ENCODE peak calls at places on chromosomes 12 and 14, in five cellular contexts. C is CD8-positive, alpha-beta T cell; U is CD4-positive, alpha-beta T cell; R is lower lobe of right lung; N is OCI-LY7. Z is an unnamed sample.

GRCh38 chr12:69918287-69918686 is 93.3 kb downstream of the MYRFL start:
- DNase-seq in C (no peak), U (no peak), R (no peak), N (no peak), Z (no peak)

GRCh38 chr14:100747021-100747586 is 20.4 kb downstream of the DLK1 start:
- DNase-seq in C (no peak), U (no peak), R (peak; percentile 64), N (no peak), Z (no peak)

GRCh38 chr12:26798013-26798412 is 35.0 kb downstream of the ITPR2 start:
- DNase-seq in C (no peak), U (no peak), R (no peak), N (peak; percentile 43), Z (no peak)

GRCh38 chr12:123942911-123943648 is 29.6 kb downstream of the CCDC92 start:
- DNase-seq in C (no peak), U (no peak), R (no peak), N (no peak), Z (no peak)

GRCh38 chr12:85489194-85489593 is 209.2 kb downstream of the ALX1 start:
- DNase-seq in C (no peak), U (no peak), R (no peak), N (no peak), Z (no peak)

GRCh38 chr14:28676481-28676880 is 90.1 kb upstream of the FOXG1 start:
- DNase-seq in C (no peak), U (no peak), R (no peak), N (no peak), Z (no peak)

GRCh38 chr12:6317693-6318439 is 7.4 kb downstream of the PLEKHG6 start:
- DNase-seq in C (no peak), U (no peak), R (no peak), N (no peak), Z (no peak)

GRCh38 chr12:109510196-109510595 is 32.8 kb downstream of the UBE3B start:
- DNase-seq in C (no peak), U (no peak), R (no peak), N (no peak), Z (no peak)

GRCh38 chr12:98188649-98189048 is 326.7 kb upstream of the TMPO start:
- DNase-seq in C (no peak), U (no peak), R (no peak), N (no peak), Z (no peak)

GRCh38 chr12:80494836-80495235 is 50.8 kb downstream of the PTPRQ start:
- DNase-seq in C (no peak), U (no peak), R (no peak), N (no peak), Z (no peak)

GRCh38 chr12:109475993-109476806 is 900 bp downstream of the KCTD10 start:
- DNase-seq in C (no peak), U (no peak), R (no peak), N (peak; percentile 4), Z (no peak)

GRCh38 chr12:49636979-49637378 is 13.6 kb downstream of the PRPF40B start:
- DNase-seq in C (peak; percentile 70), U (peak; percentile 31), R (no peak), N (peak; percentile 84), Z (peak; percentile 28)

GRCh38 chr14:93734086-93734822 is 54.0 kb downstream of the PRIMA1 start:
- DNase-seq in C (no peak), U (no peak), R (no peak), N (peak; percentile 19), Z (no peak)

GRCh38 chr14:91681893-91682563 is 49.9 kb downstream of the CATSPERB start:
- DNase-seq in C (no peak), U (no peak), R (no peak), N (no peak), Z (no peak)

GRCh38 chr12:6435941-6436715 is 8.6 kb upstream of the CD27 start:
- DNase-seq in C (no peak), U (no peak), R (no peak), N (no peak), Z (no peak)

GRCh38 chr12:89205517-89205916 is 146.8 kb downstream of the DUSP6 start:
- DNase-seq in C (no peak), U (no peak), R (no peak), N (no peak), Z (no peak)

GRCh38 chr14:90675399-90675798 is 140.8 kb downstream of the TTC7B start:
- DNase-seq in C (no peak), U (no peak), R (no peak), N (no peak), Z (no peak)

GRCh38 chr12:52524898-52525591 is 4.9 kb upstream of the KRT5 start:
- DNase-seq in C (no peak), U (no peak), R (no peak), N (no peak), Z (no peak)

GRCh38 chr14:67426983-67427601 is 15.1 kb upstream of the PLEK2 start:
- DNase-seq in C (peak; percentile 84), U (peak; percentile 59), R (peak; percentile 73), N (peak; percentile 81), Z (peak; percentile 84)

GRCh38 chr12:13049816-13050215 is 5.6 kb downstream of the FAM234B start:
- DNase-seq in C (no peak), U (no peak), R (no peak), N (no peak), Z (no peak)

DNA sequence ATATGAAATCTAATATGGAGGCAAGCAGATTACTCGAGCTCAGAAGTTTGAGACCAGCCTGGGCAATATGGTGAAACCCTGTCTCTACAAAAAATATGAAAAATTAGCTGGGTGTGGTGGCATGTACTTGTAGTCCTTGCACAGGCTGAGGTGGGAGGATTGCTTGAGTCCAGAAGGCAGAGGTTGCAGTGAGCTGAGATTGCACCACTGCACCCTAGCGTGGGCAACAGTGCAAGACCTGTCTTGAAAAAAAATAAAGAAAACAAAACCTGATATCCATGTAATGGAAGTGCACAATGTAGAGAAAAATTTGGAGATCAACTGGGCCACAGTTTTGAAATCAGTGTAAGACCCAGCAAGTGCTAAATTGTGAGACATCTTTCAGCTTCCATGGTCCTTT is 17.4 kb downstream of the C12orf56 start:
- DNase-seq in C (no peak), U (no peak), R (no peak), N (no peak), Z (no peak)
- H3K9me3 ChIP-seq in C (no peaks in the 10 kb centered on the region), U (no peaks in the 10 kb centered on the region), R (peaks cover 7% of the 10 kb centered on the region), N (no peaks in the 10 kb centered on the region), Z (no peaks in the 10 kb centered on the region)

GRCh38 chr12:133236556-133236955 is 879 bp upstream of the ANHX start:
- DNase-seq in C (no peak), U (no peak), R (no peak), N (no peak), Z (no peak)
- H3K9me3 ChIP-seq in C (no peaks in the 10 kb centered on the region), U (peaks cover 8% of the 10 kb centered on the region), R (peaks cover 4% of the 10 kb centered on the region), N (no peaks in the 10 kb centered on the region), Z (no peaks in the 10 kb centered on the region)

DNA sequence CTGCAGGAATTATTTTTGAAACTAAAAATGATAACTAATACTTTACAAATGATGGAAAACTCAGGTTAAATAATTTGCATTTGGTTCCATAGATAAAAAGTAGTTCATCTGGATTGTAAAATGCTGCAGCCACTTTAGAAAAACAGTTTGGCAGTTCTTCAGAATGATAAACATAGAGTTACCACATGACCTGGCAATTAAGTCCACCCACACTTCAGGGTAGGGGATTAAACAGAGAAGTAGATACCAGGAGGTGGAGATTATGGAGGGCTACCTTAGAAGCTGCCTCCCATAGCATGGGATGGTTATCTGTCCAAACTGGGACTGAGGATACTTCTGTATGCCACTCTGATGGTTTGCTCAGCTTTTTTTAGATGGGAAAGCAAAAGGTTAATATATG is 22.2 kb downstream of the ARF6 start:
- DNase-seq in C (no peak), U (no peak), R (no peak), N (no peak), Z (no peak)
- H3K9me3 ChIP-seq in C (no peaks in the 10 kb centered on the region), U (no peaks in the 10 kb centered on the region), R (no peaks in the 10 kb centered on the region), N (no peaks in the 10 kb centered on the region), Z (no peaks in the 10 kb centered on the region)

GRCh38 chr12:57965766-57966165 is 24.4 kb downstream of the ATP23 start:
- DNase-seq in C (no peak), U (no peak), R (no peak), N (no peak), Z (no peak)

GRCh38 chr12:57966536-57966935 is 25.2 kb downstream of the ATP23 start:
- DNase-seq in C (no peak), U (no peak), R (no peak), N (no peak), Z (no peak)

DNA sequence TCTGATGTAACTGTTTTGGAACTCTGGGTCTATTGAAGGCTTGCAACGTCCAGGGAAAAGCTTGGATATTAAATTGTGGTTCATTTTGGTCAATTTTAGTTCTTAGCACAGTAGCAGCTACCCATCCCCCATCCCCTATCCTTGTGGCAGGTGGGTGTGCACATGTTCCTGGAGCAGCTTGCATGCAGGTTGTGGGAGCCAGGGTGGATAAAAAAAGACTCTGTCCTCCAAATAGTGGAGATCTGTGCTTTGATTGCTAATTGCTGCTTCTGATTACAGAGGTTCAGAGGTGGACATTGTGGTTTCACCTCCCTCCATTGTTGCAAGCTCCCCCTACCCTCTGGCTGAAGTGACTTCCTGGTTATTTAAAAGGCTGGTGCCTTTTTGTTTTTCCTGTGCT is 23.1 kb downstream of the ATP23 start:
- DNase-seq in C (no peak), U (no peak), R (no peak), N (no peak), Z (no peak)
- H3K9me3 ChIP-seq in C (peaks cover 2% of the 10 kb centered on the region), U (peaks cover 13% of the 10 kb centered on the region), R (peaks cover 10% of the 10 kb centered on the region), N (no peaks in the 10 kb centered on the region), Z (no peaks in the 10 kb centered on the region)

DNA sequence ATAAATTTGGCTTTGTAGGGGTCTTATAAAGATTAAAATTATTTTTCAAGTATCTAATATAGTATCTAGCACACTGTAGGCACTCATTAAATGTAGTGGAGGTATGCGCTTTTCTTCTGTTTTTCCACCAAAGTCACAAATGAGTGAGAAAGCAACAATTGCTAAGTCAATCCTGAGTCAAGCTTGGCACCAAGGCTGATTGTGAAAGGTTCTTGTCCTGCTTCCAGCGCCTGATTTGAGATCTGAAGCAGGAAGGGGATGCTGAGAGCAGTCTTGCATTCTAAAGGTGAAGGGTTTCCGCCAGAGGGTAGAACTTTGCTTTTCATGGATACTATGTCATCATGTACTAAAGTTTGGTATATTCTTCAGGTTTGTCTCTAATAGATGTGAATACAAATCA is 64.9 kb upstream of the DAAM1 start:
- DNase-seq in C (no peak), U (no peak), R (no peak), N (no peak), Z (no peak)
- H3K9me3 ChIP-seq in C (no peaks in the 10 kb centered on the region), U (no peaks in the 10 kb centered on the region), R (no peaks in the 10 kb centered on the region), N (no peaks in the 10 kb centered on the region), Z (no peaks in the 10 kb centered on the region)

Z was measured in CD8-positive, alpha-beta memory T cell.